ENCODE peak calls at places on chromosomes 12 and 14, in four cellular contexts. K is astrocyte, O is fibroblast of lung, B is left lung. X is an unnamed sample.

GRCh38 chr12:58922849-58923248 is 2.5 kb upstream of the LRIG3 start:
- DNase-seq in O (peak), K (peak), B (no peak), X (no peak)

GRCh38 chr14:38074091-38074490 is 133.6 kb upstream of the SSTR1 start:
- DNase-seq in O (no peak), K (no peak), B (no peak), X (no peak)

GRCh38 chr12:42530284-42530683 is 59.3 kb downstream of the PRICKLE1 start:
- DNase-seq in K (no peak), B (no peak), O (no peak), X (no peak)

GRCh38 chr14:56733396-56733795 is 76.9 kb downstream of the OTX2 start:
- DNase-seq in O (no peak), K (no peak), B (no peak), X (no peak)

GRCh38 chr12:96398422-96399080 is 1.7 kb downstream of the CDK17 start:
- DNase-seq in K (no peak), O (peak), B (no peak), X (no peak)

GRCh38 chr12:85036241-85036707 is at the start of the genes LRRIQ1 and TSPAN19:
- DNase-seq in K (peak), O (peak), B (peak), X (peak)

GRCh38 chr14:69242311-69243224 is 17.4 kb upstream of the GALNT16 start:
- DNase-seq in B (no peak), K (peak), O (peak), X (peak)

GRCh38 chr12:130873825-130874224 is 2.0 kb downstream of the RAN start:
- DNase-seq in B (no peak), O (no peak), K (no peak), X (no peak)

GRCh38 chr14:22668417-22668816 is 24.3 kb upstream of the OR6J1 start:
- DNase-seq in K (peak), O (peak), B (no peak), X (no peak)

GRCh38 chr14:105933238-105933637 is 406.9 kb downstream of the TMEM121 start:
- DNase-seq in O (no peak), K (no peak), B (no peak), X (no peak)

GRCh38 chr12:95202691-95203476 is 14.4 kb downstream of the FGD6 start:
- DNase-seq in K (no peak), B (no peak), O (no peak), X (no peak)

GRCh38 chr14:91744068-91744480 is 12.2 kb upstream of the CATSPERB start:
- DNase-seq in K (no peak), B (no peak), O (no peak), X (peak)

GRCh38 chr14:71410578-71411279 is 503.5 kb downstream of the PCNX1 start:
- DNase-seq in O (peak), B (no peak), K (no peak), X (no peak)

GRCh38 chr14:76998777-76999366 is 29.6 kb downstream of the IRF2BPL start:
- DNase-seq in K (no peak), O (no peak), B (no peak), X (no peak)

GRCh38 chr12:98594050-98594853 is 766 bp downstream of the SLC25A3 start:
- DNase-seq in O (peak), B (peak), K (no peak), X (no peak)

GRCh38 chr12:62656576-62657362 is 190.1 kb downstream of the MON2 start:
- DNase-seq in O (no peak), B (no peak), K (no peak), X (no peak)

GRCh38 chr12:40010899-40011774 is 94.7 kb downstream of the SLC2A13 start:
- DNase-seq in K (peak), O (peak), B (peak), X (peak)

GRCh38 chr12:50132505-50133135 is 20.6 kb downstream of the COX14 start:
- DNase-seq in O (no peak), K (no peak), B (no peak), X (no peak)

GRCh38 chr14:72745991-72746980 is 147.6 kb downstream of the DPF3 start:
- DNase-seq in B (no peak), O (peak), K (peak), X (no peak)

GRCh38 chr12:80064269-80064668 is 35.1 kb upstream of the OTOGL start:
- DNase-seq in B (no peak), K (peak), O (peak), X (no peak)

GRCh38 chr12:78035913-78036658 is 205.4 kb downstream of the NAV3 start:
- DNase-seq in K (peak), O (peak), B (peak), X (no peak)

GRCh38 chr14:74084277-74085046 is at the start of the genes ALDH6A1 and LIN52:
- DNase-seq in O (peak), B (peak), K (peak), X (peak)

GRCh38 chr14:88229428-88229827 is 93.6 kb downstream of the KCNK10 start:
- DNase-seq in K (no peak), O (no peak), B (no peak), X (no peak)

GRCh38 chr14:51595831-51596472 is 55.8 kb upstream of the FRMD6 start:
- DNase-seq in K (peak), O (no peak), B (no peak), X (no peak)

GRCh38 chr12:51270847-51271518 is 768 bp upstream of the SMAGP start:
- DNase-seq in B (no peak), O (peak), K (peak), X (peak)

GRCh38 chr14:105830171-105830570 is 303.8 kb downstream of the TMEM121 start:
- DNase-seq in B (no peak), O (no peak), K (no peak), X (no peak)

GRCh38 chr14:55077691-55078151 is 26.3 kb downstream of the MAPK1IP1L start:
- DNase-seq in O (no peak), B (peak), K (peak), X (no peak)

GRCh38 chr14:34059925-34060746 is 109.3 kb upstream of the EGLN3 start:
- DNase-seq in O (peak), B (peak), K (peak), X (no peak)

GRCh38 chr14:101888182-101888581 is 76.2 kb upstream of the DYNC1H1 start:
- DNase-seq in K (no peak), O (no peak), B (no peak), X (no peak)

GRCh38 chr12:62575036-62575435 is 108.4 kb downstream of the MON2 start:
- DNase-seq in K (no peak), B (no peak), O (no peak), X (no peak)

GRCh38 chr12:115922952-115923564 is 354.4 kb downstream of the MED13L start:
- DNase-seq in K (no peak), B (no peak), O (peak), X (no peak)

GRCh38 chr14:74886001-74886400 is 4.3 kb downstream of the DLST start:
- DNase-seq in B (no peak), K (peak), O (peak), X (no peak)

GRCh38 chr12:73308079-73308478 is 1035.9 kb downstream of the TRHDE start:
- DNase-seq in B (no peak), K (no peak), O (no peak), X (no peak)

GRCh38 chr12:29726321-29726692 is 57.4 kb downstream of the TMTC1 start:
- DNase-seq in O (peak), K (peak), B (no peak), X (no peak)

GRCh38 chr12:64178122-64178521 is 44.0 kb downstream of the KICS2 start:
- DNase-seq in B (no peak), O (peak), K (peak), X (no peak)

GRCh38 chr14:40841886-40842285 is 764.8 kb upstream of the LRFN5 start:
- DNase-seq in K (no peak), B (no peak), O (no peak), X (no peak)

GRCh38 chr12:104219361-104219892 is 3.8 kb downstream of the TXNRD1 start:
- DNase-seq in K (peak), O (peak), B (no peak), X (peak)

GRCh38 chr12:10967409-10967808 is 19.3 kb downstream of the TAS2R50 start:
- DNase-seq in O (peak), K (peak), B (no peak), X (no peak)

GRCh38 chr12:91630118-91630517 is 447.5 kb upstream of the DCN start:
- DNase-seq in B (no peak), O (no peak), K (no peak), X (no peak)

GRCh38 chr12:21773263-21773741 is 1.2 kb downstream of the KCNJ8 start:
- DNase-seq in B (peak), K (peak), O (peak), X (no peak)

DNA sequence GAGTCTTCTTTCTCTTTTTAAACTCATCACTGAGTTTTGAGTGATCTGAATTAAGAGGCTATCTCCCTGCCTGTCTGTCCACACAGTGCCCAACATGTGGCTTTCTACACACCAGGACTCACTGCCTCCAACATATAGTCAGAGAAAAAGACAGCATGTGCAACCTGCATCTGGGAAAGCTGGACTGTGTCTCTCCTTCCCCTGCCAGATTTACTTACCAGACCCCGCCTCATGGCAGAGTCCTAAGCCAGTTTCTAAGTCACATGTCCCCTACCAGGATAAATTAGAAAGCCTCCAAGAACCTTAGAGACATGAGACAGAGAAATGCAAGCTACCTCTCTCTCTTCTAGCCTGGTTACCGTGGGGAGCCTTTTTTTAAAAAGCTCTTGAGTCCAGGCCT is 2.7 kb upstream of the HDAC7 start:
- DNase-seq in B (no peak), O (no peak), K (no peak), X (no peak)
- H3K27ac ChIP-seq in B (peak), O (no peak), K (no peak), X (peak)

DNA sequence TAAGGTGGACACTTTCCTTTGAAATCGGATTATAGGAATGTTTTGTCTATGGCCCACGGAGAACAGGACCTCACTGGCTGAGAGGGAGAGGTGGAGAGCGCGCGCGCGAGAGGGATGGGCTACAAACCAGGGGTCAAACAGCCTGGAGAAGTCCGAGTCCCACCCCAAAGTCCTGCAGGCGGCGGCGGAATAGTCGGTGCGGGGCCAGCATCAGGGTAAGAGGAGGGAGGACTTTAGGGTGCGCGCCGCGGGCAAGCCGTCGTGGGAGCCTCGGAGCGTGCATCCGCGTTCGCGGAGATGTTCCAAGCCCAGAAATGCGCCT is 3.3 kb upstream of the HOXC8 start:
- DNase-seq in K (no peak), B (no peak), O (no peak), X (no peak)
- H3K27ac ChIP-seq in K (no peak), B (no peak), O (no peak), X (no peak)

DNA sequence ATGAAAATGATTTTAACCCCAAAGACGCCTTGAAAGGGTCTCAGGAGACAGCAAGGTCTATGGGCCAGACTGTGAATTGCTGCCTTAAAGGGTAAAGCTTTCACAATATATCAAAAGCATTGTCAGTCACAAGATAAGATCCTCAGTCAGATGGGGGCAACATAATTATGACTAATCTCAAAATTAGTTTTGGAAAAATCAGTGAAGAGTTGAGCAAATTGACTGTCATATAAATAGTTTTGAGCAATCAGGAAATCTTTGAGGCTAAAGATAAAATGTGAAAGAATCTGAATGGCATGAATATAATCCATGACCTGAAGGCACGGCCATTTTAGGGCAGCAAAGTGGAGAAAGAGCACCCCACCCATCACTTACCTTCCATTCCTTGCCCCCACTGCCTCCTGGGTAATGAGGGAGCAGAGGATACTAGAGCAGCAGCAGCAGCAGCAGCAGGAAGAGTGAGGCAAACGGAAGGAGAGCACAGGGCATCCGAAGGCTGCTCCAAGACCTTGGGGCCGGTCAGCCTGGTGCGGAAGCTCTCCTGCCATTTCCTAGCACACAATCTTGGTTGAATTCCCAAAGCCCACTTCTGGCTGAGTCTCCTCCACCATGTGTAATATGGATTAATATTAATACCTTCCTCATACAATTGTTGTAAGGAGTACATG is 7.0 kb downstream of the STON2 start:
- DNase-seq in K (no peak), O (no peak), B (no peak), X (no peak)
- H3K27ac ChIP-seq in K (no peak), O (no peak), B (no peak), X (peak)

GRCh38 chr12:111076199-111076598 is 155.8 kb upstream of the MYL2 start:
- DNase-seq in O (no peak), B (no peak), K (no peak), X (no peak)

GRCh38 chr12:111078731-111079130 is 158.4 kb upstream of the MYL2 start:
- DNase-seq in B (no peak), O (no peak), K (no peak), X (no peak)

GRCh38 chr12:111074559-111074958 is 154.2 kb upstream of the MYL2 start:
- DNase-seq in O (no peak), K (no peak), B (no peak), X (no peak)

GRCh38 chr12:111074965-111075364 is 154.6 kb upstream of the MYL2 start:
- DNase-seq in B (no peak), O (no peak), K (no peak), X (no peak)

DNA sequence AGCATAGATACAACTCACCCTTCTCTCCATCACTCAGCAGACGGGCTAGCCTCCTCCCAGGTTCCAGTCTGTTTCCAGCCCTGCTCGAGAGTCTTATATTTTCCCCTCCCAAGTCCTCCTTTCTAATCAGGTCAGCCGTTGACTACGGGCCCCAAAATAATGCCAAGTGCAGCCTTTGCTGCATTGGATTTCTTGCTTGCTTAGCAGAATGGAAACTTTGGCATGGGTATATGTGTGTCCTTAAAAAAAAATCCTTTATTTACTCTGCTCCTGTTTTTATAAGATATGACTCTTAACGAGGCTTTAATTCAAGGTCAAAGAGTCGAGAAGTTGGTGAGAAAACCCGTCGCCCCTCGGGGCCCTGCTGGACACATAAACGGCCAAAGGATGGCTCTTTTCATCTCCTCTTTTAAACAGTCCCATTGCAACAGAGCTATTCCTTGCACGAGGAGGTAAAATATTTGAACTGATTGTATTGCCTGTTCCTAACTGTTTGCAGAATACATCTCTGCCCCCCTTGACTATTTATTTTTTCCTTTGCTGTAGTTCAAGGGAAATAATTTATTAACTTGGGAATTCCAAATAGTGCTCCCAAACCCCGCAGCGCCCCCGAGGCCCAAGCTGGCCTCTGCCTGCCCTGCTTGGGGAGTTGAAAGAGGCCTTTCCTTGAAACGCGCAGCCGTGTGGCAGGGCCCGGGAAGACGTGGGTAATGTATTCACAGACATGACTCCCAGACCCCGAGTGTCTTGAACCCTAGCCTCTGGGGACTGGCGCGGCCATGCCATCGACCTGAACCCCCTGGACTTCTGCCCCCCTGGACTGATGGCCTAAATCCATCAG is 156.5 kb upstream of the MYL2 start:
- DNase-seq in K (no peak), B (no peak), O (no peak), X (no peak)
- H3K27ac ChIP-seq in K (no peak), B (no peak), O (no peak), X (no peak)

GRCh38 chr12:88416155-88416554 is 164.1 kb downstream of the KITLG start:
- DNase-seq in K (no peak), O (no peak), B (no peak), X (no peak)
- H3K27ac ChIP-seq in K (no peak), O (peak), B (no peak), X (no peak)

DNA sequence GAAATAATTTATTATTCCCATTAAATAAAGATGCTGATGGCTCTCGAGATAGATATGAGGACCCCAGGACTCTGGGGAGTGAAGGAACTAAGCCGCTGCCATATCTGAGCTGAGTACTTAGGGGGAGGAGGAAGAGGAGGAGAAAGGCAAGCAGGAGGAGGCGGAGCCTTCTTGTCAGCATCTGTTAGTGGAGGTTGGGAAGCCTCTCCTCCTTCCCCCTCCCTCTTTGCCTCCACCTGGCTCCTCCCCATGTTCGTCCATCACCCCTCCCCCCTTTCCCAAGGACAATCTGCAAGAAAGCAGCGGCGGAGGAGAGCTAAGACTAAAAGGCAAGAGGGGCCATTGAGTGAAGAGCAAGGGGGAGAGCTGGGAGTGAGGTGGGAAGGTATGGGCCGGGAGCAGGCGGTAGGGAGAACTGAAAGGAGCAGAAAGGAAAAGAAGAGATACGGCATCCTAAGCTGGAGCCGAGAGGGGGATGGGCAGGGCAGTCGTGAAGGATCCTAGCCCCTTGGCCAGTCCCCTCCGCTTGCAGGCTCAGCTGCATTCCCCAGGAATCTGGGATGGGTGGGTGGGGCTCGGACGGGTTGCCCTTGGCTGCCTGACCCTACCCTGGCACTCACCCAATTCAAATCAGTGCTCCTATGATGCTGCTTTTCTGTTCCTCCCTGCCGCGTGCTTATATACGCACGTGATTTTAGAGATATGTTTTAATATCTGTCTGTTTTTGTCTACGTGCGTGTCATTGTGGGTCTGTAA is at the start of gene PFKM:
- DNase-seq in O (peak), K (peak), B (peak), X (peak)
- H3K27ac ChIP-seq in O (peak), K (peak), B (peak), X (no peak)

DNA sequence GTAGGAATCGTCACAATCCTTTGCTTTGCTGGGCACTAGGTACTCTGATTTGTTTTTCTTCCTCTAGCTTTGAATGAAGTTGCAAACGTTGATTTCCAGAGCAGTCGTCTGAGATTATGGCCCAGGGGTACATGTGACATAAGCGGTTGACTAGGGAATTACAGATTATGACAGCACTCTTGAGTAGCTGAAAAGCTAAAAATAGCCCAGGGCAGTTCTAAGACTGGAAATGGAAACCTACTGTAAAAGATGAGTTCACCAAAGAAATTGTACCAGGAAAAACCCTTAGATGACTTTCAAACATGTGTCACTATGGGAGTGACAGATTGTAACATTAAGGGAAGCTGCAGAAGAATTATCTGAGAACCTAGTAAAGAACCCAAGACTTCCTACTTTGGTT is 108.5 kb downstream of the ANO6 start:
- DNase-seq in K (no peak), O (no peak), B (no peak), X (no peak)
- H3K27ac ChIP-seq in K (no peak), O (peak), B (no peak), X (no peak)

X was measured in epithelial cell of prostate.